ENCODE peak calls at places on chromosomes 12 and 14, in six cellular contexts. Z is neural crest cell, G is HFFc6, V is tibial nerve, S is heart left ventricle, T is natural killer cell. O is an unnamed sample.

GRCh38 chr12:6333029-6333428 is 8.8 kb downstream of the TNFRSF1A start:
- DNase-seq in Z (no peak), G (no peak), V (no peak), S (no peak), T (no peak), O (no peak)

GRCh38 chr12:118334241-118334640 is 38.5 kb downstream of the TAOK3 start:
- DNase-seq in Z (no peak), G (no peak), V (no peak), S (no peak), T (no peak), O (no peak)

GRCh38 chr12:107500310-107500709 is 185.3 kb upstream of the PWP1 start:
- DNase-seq in Z (no peak), G (no peak), V (no peak), S (no peak), T (no peak), O (no peak)

GRCh38 chr12:97568336-97569180 is 106.0 kb downstream of the RMST start:
- DNase-seq in Z (no peak), G (no peak), V (no peak), S (no peak), T (no peak), O (no peak)

GRCh38 chr12:122085006-122085405 is 6.5 kb downstream of the MLXIP start:
- DNase-seq in Z (no peak), G (no peak), V (no peak), S (no peak), T (no peak), O (no peak)

GRCh38 chr12:47715877-47716548 is 9.3 kb downstream of the ENDOU start:
- DNase-seq in Z (no peak), G (no peak), V (no peak), S (no peak), T (no peak), O (no peak)

GRCh38 chr12:6375269-6376078 is at the start of gene SCNN1A:
- DNase-seq in Z (no peak), G (no peak), V (no peak), S (no peak), T (no peak), O (no peak)

GRCh38 chr14:104926619-104927431 is 2.1 kb downstream of the PLD4 start:
- DNase-seq in Z (no peak), G (no peak), V (no peak), S (no peak), T (no peak), O (peak)

GRCh38 chr12:47766496-47767196 is 6.4 kb upstream of the SLC48A1 start:
- DNase-seq in Z (no peak), G (no peak), V (no peak), S (no peak), T (no peak), O (no peak)

GRCh38 chr14:69483765-69484443 is 624 bp upstream of the PLEKHD1 start:
- DNase-seq in Z (no peak), G (no peak), V (no peak), S (peak), T (no peak), O (peak)

GRCh38 chr12:13982010-13982409 is 608 bp upstream of the GRIN2B start:
- DNase-seq in Z (peak), G (no peak), V (no peak), S (no peak), T (no peak), O (no peak)

GRCh38 chr12:12788131-12788530 is 2.7 kb downstream of the APOLD1 start:
- DNase-seq in Z (no peak), G (no peak), V (no peak), S (no peak), T (no peak), O (no peak)

GRCh38 chr14:93956082-93956481 is 20.3 kb downstream of the ASB2 start:
- DNase-seq in Z (no peak), G (no peak), V (no peak), S (no peak), T (no peak), O (no peak)

GRCh38 chr14:100777366-100778077 is 48.4 kb upstream of the MEG3 start:
- DNase-seq in Z (no peak), G (no peak), V (no peak), S (peak), T (no peak), O (peak)

GRCh38 chr14:100738704-100739131 is 12.0 kb downstream of the DLK1 start:
- DNase-seq in Z (no peak), G (no peak), V (no peak), S (no peak), T (peak), O (no peak)

GRCh38 chr14:100108042-100108825 is 43.0 kb downstream of the EVL start:
- DNase-seq in Z (peak), G (peak), V (peak), S (peak), T (peak), O (peak)

GRCh38 chr12:98373982-98374381 is 141.4 kb upstream of the TMPO start:
- DNase-seq in Z (no peak), G (peak), V (no peak), S (no peak), T (no peak), O (no peak)

GRCh38 chr12:52964556-52965336 is 15.8 kb downstream of the KRT18 start:
- DNase-seq in Z (no peak), G (no peak), V (no peak), S (no peak), T (no peak), O (no peak)

GRCh38 chr14:72023128-72024042 is 91.2 kb downstream of the RGS6 start:
- DNase-seq in Z (no peak), G (no peak), V (no peak), S (no peak), T (no peak), O (no peak)

GRCh38 chr12:724194-724855 is 28.1 kb upstream of the WNK1 start:
- DNase-seq in Z (no peak), G (no peak), V (no peak), S (no peak), T (no peak), O (no peak)

GRCh38 chr14:78143489-78144145 is 26.6 kb upstream of the NRXN3 start:
- DNase-seq in Z (no peak), G (no peak), V (no peak), S (no peak), T (no peak), O (no peak)

GRCh38 chr14:102828201-102828600 is 51.0 kb downstream of the TRAF3 start:
- DNase-seq in Z (no peak), G (no peak), V (no peak), S (no peak), T (no peak), O (no peak)

GRCh38 chr12:1047898-1048660 is 57.1 kb downstream of the ERC1 start:
- DNase-seq in Z (no peak), G (no peak), V (no peak), S (no peak), T (no peak), O (no peak)

GRCh38 chr12:6899837-6900519 is 4.6 kb upstream of the LRRC23 start:
- DNase-seq in Z (no peak), G (no peak), V (peak), S (no peak), T (no peak), O (no peak)

GRCh38 chr14:102938191-102938590 is 15.7 kb downstream of the AMN start:
- DNase-seq in Z (no peak), G (no peak), V (no peak), S (no peak), T (no peak), O (no peak)

GRCh38 chr14:102579696-102580551 is 12.5 kb upstream of the RCOR1 start:
- DNase-seq in Z (no peak), G (peak), V (no peak), S (no peak), T (no peak), O (no peak)

GRCh38 chr12:6927999-6928702 is 392 bp downstream of the ATN1 start:
- DNase-seq in Z (no peak), G (no peak), V (no peak), S (no peak), T (no peak), O (peak)

GRCh38 chr12:125395583-125396215 is 330.5 kb downstream of the AACS start:
- DNase-seq in Z (no peak), G (no peak), V (no peak), S (no peak), T (no peak), O (no peak)

GRCh38 chr14:65431245-65431644 is 18.7 kb downstream of the FUT8 start:
- DNase-seq in Z (no peak), G (no peak), V (no peak), S (no peak), T (no peak), O (no peak)

GRCh38 chr12:65609359-65609771 is 214.9 kb upstream of the HMGA2 start:
- DNase-seq in Z (no peak), G (peak), V (no peak), S (no peak), T (no peak), O (no peak)

GRCh38 chr12:57093412-57094193 is 4.7 kb downstream of the NAB2 start:
- DNase-seq in Z (peak), G (peak), V (peak), S (peak), T (peak), O (peak)
- TF ChIP-seq CTCF in Z (peak), G (peak), V (peak), S (peak), T (peak), O (peak)

GRCh38 chr14:60722163-60722835 is 1.9 kb downstream of the SIX4 start:
- DNase-seq in Z (peak), G (peak), V (no peak), S (peak), T (no peak), O (peak)

GRCh38 chr14:60720962-60721330 is 3.2 kb downstream of the SIX4 start:
- DNase-seq in Z (no peak), G (no peak), V (no peak), S (no peak), T (no peak), O (no peak)

GRCh38 chr14:60722836-60723217 is 1.3 kb downstream of the SIX4 start:
- DNase-seq in Z (no peak), G (no peak), V (no peak), S (no peak), T (no peak), O (no peak)

GRCh38 chr14:60720391-60720790 is 3.8 kb downstream of the SIX4 start:
- DNase-seq in Z (no peak), G (no peak), V (no peak), S (no peak), T (no peak), O (no peak)

GRCh38 chr14:60721331-60722162 is 2.6 kb downstream of the SIX4 start:
- DNase-seq in Z (peak), G (peak), V (no peak), S (peak), T (peak), O (peak)
- TF ChIP-seq CTCF in Z (peak), G (peak), V (no peak), S (peak), T (no peak), O (peak)

GRCh38 chr14:22046063-22046462 is 372.4 kb upstream of the OR4E1 start:
- DNase-seq in Z (no peak), G (no peak), V (no peak), S (no peak), T (no peak), O (no peak)

GRCh38 chr14:22044193-22044592 is 370.6 kb upstream of the OR4E1 start:
- DNase-seq in Z (no peak), G (no peak), V (no peak), S (no peak), T (no peak), O (no peak)

GRCh38 chr14:22052795-22053194 is 379.2 kb upstream of the OR4E1 start:
- DNase-seq in Z (no peak), G (no peak), V (no peak), S (no peak), T (no peak), O (no peak)

GRCh38 chr14:22047105-22047504 is 373.5 kb upstream of the OR4E1 start:
- DNase-seq in Z (peak), G (no peak), V (no peak), S (no peak), T (no peak), O (peak)
- TF ChIP-seq CTCF in Z (peak), G (no peak), V (no peak), S (peak), T (peak), O (peak)

GRCh38 chr14:70879448-70879847 is 27.8 kb upstream of the PCNX1 start:
- DNase-seq in Z (no peak), G (no peak), V (no peak), S (no peak), T (no peak), O (no peak)

GRCh38 chr14:70872678-70873020 is 34.6 kb upstream of the PCNX1 start:
- DNase-seq in Z (no peak), G (no peak), V (no peak), S (no peak), T (no peak), O (no peak)

GRCh38 chr14:70871001-70871400 is 36.3 kb upstream of the PCNX1 start:
- DNase-seq in Z (no peak), G (no peak), V (no peak), S (no peak), T (no peak), O (no peak)

GRCh38 chr14:70871863-70872677 is 35.2 kb upstream of the PCNX1 start:
- DNase-seq in Z (no peak), G (no peak), V (no peak), S (no peak), T (no peak), O (peak)

DNA sequence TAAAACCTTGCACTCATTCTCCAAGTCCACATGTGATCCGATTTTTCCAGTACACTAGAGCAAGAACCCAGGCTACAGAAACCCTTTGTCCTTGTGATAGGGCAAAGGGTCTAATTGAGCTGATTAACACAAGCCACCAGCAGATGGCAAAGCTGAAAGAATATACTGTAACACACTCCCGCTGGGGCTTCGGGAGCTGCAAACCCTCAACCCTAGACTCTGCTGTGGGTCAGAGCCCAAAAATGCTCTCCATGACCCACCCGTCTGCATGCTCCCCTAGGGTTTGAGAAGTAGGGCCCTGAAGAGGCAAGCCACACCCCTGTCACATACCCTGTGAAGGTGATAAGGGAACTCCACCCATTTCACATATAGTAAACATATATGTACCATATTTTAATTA is 33.6 kb upstream of the PCNX1 start:
- DNase-seq in Z (no peak), G (no peak), V (no peak), S (no peak), T (no peak), O (no peak)
- TF ChIP-seq CTCF in Z (no peak), G (peak), V (no peak), S (no peak), T (peak), O (no peak)

DNA sequence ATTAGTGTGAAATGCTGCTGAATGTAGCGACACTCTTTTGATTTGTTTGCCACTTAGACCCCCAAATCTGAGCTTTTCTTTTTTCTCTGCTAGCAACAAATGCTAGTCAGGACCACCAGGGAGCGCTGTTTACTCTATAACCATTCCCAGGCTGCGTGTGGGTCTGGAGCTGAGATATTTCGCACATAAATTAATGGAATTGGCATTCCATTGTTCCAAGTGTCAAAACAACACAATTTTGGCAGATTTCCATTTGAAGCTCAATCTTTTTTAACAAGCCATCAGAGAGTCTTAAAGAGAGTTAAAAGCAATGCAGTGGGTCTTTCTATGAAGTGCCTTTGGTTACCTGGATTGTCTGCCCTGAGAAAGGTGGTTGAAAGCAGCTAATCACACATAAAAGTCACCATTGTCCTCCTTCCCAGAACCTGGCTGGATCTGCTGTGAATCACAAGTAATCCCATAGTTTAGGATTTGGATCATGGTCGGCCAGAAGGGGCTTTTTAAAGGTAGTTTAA is 7.4 kb upstream of the TMEM132C start:
- DNase-seq in Z (peak), G (no peak), V (peak), S (no peak), T (peak), O (no peak)
- TF ChIP-seq CTCF in Z (peak), G (peak), V (peak), S (peak), T (peak), O (peak)

DNA sequence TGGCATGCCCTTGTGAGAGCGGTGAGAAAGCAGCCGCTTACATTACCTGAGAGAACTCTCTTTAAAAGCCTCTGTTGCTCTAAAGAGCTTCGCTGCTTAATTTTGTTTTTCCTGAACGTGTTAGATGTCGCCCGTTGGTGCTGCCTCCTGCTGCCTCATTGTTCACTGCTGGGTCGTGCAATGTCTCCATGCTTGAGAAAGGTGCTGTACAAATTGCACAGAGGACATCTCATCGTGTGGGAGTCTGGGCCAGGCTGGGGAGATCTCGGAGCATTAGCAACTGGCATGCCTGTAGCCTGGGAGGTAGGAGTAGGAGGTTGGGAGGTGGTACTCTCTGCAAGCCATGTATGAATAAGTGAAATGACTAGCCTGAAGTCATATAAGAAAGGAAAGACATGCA is 686.0 kb downstream of the NOVA1 start:
- DNase-seq in Z (no peak), G (no peak), V (no peak), S (no peak), T (no peak), O (no peak)
- TF ChIP-seq CTCF in Z (no peak), G (no peak), V (no peak), S (no peak), T (no peak), O (no peak)

O was measured in GM13977.